ENCODE peak calls at places on chromosome 4, in nine cellular contexts. S, Y, F, O, Z, K, N, B and U are unnamed samples.

GRCh38 chr4:37477126-37477525 is 209.1 kb downstream of the RELL1 start:
- DNase-seq in S (no peak), Y (no peak), F (no peak), O (no peak), Z (no peak), K (no peak), N (no peak), B (no peak), U (no peak)

GRCh38 chr4:170476351-170476750 is 386.6 kb upstream of the AADAT start:
- DNase-seq in S (no peak), Y (no peak), F (no peak), O (no peak), Z (no peak), K (no peak), N (no peak), B (no peak), U (no peak)

GRCh38 chr4:9943761-9944160 is 77.5 kb downstream of the SLC2A9 start:
- DNase-seq in S (no peak), Y (no peak), F (no peak), O (no peak), Z (no peak), K (no peak), N (no peak), B (no peak), U (no peak)

GRCh38 chr4:149344436-149344835 is 471.2 kb downstream of the IQCM start:
- DNase-seq in S (peak), Y (no peak), F (peak), O (no peak), Z (no peak), K (peak), N (no peak), B (no peak), U (no peak)

GRCh38 chr4:160247091-160247656 is 1144.3 kb downstream of the RAPGEF2 start:
- DNase-seq in S (no peak), Y (no peak), F (no peak), O (no peak), Z (no peak), K (no peak), N (no peak), B (no peak), U (no peak)

GRCh38 chr4:105088110-105088879 is 58.4 kb upstream of the TET2 start:
- DNase-seq in S (peak), Y (peak), F (peak), O (no peak), Z (no peak), K (peak), N (no peak), B (peak), U (no peak)

GRCh38 chr4:81732980-81733379 is 261.3 kb upstream of the RASGEF1B start:
- DNase-seq in S (no peak), Y (no peak), F (no peak), O (no peak), Z (no peak), K (no peak), N (no peak), B (no peak), U (no peak)

GRCh38 chr4:118716304-118716703 is 31.1 kb downstream of the METTL14 start:
- DNase-seq in S (no peak), Y (no peak), F (no peak), O (no peak), Z (no peak), K (no peak), N (no peak), B (no peak), U (no peak)

GRCh38 chr4:121951570-121952110 is at the start of gene TRPC3:
- DNase-seq in S (no peak), Y (peak), F (peak), O (peak), Z (no peak), K (peak), N (no peak), B (no peak), U (no peak)

GRCh38 chr4:147360301-147360700 is 120.6 kb upstream of the EDNRA start:
- DNase-seq in S (peak), Y (no peak), F (peak), O (no peak), Z (no peak), K (peak), N (no peak), B (peak), U (no peak)

GRCh38 chr4:119104644-119105273 is 30.9 kb upstream of the MYOZ2 start:
- DNase-seq in S (no peak), Y (no peak), F (no peak), O (no peak), Z (no peak), K (no peak), N (no peak), B (no peak), U (no peak)

GRCh38 chr4:162457071-162457865 is 293.5 kb upstream of the FSTL5 start:
- DNase-seq in S (no peak), Y (no peak), F (no peak), O (no peak), Z (no peak), K (no peak), N (no peak), B (no peak), U (no peak)

GRCh38 chr4:162456106-162456505 is 292.3 kb upstream of the FSTL5 start:
- DNase-seq in S (no peak), Y (no peak), F (no peak), O (no peak), Z (no peak), K (no peak), N (no peak), B (no peak), U (no peak)

GRCh38 chr4:162458051-162458450 is 294.3 kb upstream of the FSTL5 start:
- DNase-seq in S (no peak), Y (no peak), F (no peak), O (no peak), Z (no peak), K (no peak), N (no peak), B (no peak), U (no peak)

DNA sequence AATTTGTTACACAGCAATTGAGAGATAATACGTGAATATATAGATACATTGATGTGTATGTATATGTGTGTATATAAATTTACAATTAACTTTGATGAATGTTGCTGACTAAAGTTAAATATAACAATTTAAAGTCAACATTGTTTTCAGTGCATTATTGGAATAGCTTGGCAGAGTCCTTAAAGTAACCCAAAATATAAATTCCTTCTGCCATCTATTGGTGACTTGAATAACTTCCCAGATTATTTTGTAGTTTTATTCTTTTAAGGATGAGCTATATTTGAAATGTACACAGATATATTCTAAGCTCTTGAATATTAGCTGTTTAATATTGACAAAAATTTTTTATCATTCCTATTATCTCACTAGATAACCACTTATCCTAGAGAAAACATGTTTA is 298.2 kb upstream of the FSTL5 start:
- DNase-seq in S (no peak), Y (no peak), F (no peak), O (no peak), Z (no peak), K (no peak), N (no peak), B (no peak), U (no peak)
- TF ChIP-seq CTCF in S (no peak), Y (peak), F (no peak), O (no peak), Z (no peak), K (no peak), N (peak), B (no peak), U (no peak)

GRCh38 chr4:158895797-158896442 is 127.1 kb downstream of the FNIP2 start:
- DNase-seq in S (no peak), Y (peak), F (peak), O (no peak), Z (no peak), K (peak), N (no peak), B (no peak), U (no peak)
- TF ChIP-seq CTCF in S (peak), Y (peak), F (peak), O (no peak), Z (no peak), K (peak), N (no peak), B (no peak), U (peak)

GRCh38 chr4:145557720-145558119 is 61.5 kb upstream of the MMAA start:
- DNase-seq in S (peak), Y (peak), F (peak), O (peak), Z (no peak), K (peak), N (no peak), B (peak), U (no peak)
- TF ChIP-seq CTCF in S (peak), Y (peak), F (peak), O (peak), Z (peak), K (peak), N (peak), B (peak), U (peak)

GRCh38 chr4:1009647-1010521 is 1.5 kb upstream of the FGFRL1 start:
- DNase-seq in S (no peak), Y (peak), F (peak), O (peak), Z (peak), K (peak), N (peak), B (no peak), U (peak)
- TF ChIP-seq CTCF in S (no peak), Y (no peak), F (peak), O (no peak), Z (peak), K (no peak), N (no peak), B (no peak), U (peak)